ENCODE peak calls at places on chromosome 12, in nine cellular contexts. One of them, this sample, is unnamed.
A peak's percentile ranks its signal among the peaks of the same experiment; 100 is the strongest.

GRCh38 chr12:7679251-7680045 is 13.7 kb upstream of the APOBEC1 start:
- DNase-seq in PC-9: no peak
- DNase-seq in suprapubic skin: no peak
- DNase-seq in hepatocyte: no peak
- DNase-seq in OCI-LY7: no peak
- DNase-seq in WERI-Rb-1: no peak
- DNase-seq in ovary: no peak
- DNase-seq in HL-60: no peak
- DNase-seq in right atrium auricular region: no peak
- DNase-seq in this sample: no peak

GRCh38 chr12:62631531-62632520 is 165.2 kb downstream of the MON2 start:
- DNase-seq in suprapubic skin: peak; percentile 75
- DNase-seq in OCI-LY7: no peak
- DNase-seq in ovary: peak; percentile 62
- DNase-seq in PC-9: peak; percentile 57
- DNase-seq in WERI-Rb-1: peak; percentile 55
- DNase-seq in right atrium auricular region: peak; percentile 83
- DNase-seq in HL-60: no peak
- DNase-seq in hepatocyte: peak; percentile 73
- DNase-seq in this sample: no peak

GRCh38 chr12:113945174-113946173 is 20.7 kb downstream of the RBM19 start:
- DNase-seq in HL-60: no peak
- DNase-seq in suprapubic skin: no peak
- DNase-seq in PC-9: no peak
- DNase-seq in ovary: no peak
- DNase-seq in hepatocyte: no peak
- DNase-seq in right atrium auricular region: no peak
- DNase-seq in OCI-LY7: no peak
- DNase-seq in WERI-Rb-1: no peak
- DNase-seq in this sample: no peak

GRCh38 chr12:125684968-125685790 is 619.9 kb downstream of the AACS start:
- DNase-seq in WERI-Rb-1: no peak
- DNase-seq in hepatocyte: no peak
- DNase-seq in OCI-LY7: no peak
- DNase-seq in PC-9: no peak
- DNase-seq in suprapubic skin: no peak
- DNase-seq in right atrium auricular region: no peak
- DNase-seq in HL-60: no peak
- DNase-seq in ovary: no peak
- DNase-seq in this sample: no peak

GRCh38 chr12:52151859-52152783 is 39.7 kb downstream of the KRT80 start:
- DNase-seq in OCI-LY7: peak; percentile 38
- DNase-seq in ovary: peak; percentile 68
- DNase-seq in hepatocyte: peak; percentile 91
- DNase-seq in PC-9: peak; percentile 76
- DNase-seq in right atrium auricular region: peak; percentile 79
- DNase-seq in suprapubic skin: peak; percentile 93
- DNase-seq in WERI-Rb-1: peak; percentile 68
- DNase-seq in HL-60: peak; percentile 35
- DNase-seq in this sample: peak; percentile 97

GRCh38 chr12:69904761-69905160 is 79.7 kb downstream of the MYRFL start:
- DNase-seq in OCI-LY7: no peak
- DNase-seq in right atrium auricular region: no peak
- DNase-seq in PC-9: no peak
- DNase-seq in ovary: no peak
- DNase-seq in suprapubic skin: no peak
- DNase-seq in WERI-Rb-1: no peak
- DNase-seq in HL-60: no peak
- DNase-seq in hepatocyte: no peak
- DNase-seq in this sample: no peak

GRCh38 chr12:11697670-11698387 is 48.4 kb downstream of the ETV6 start:
- DNase-seq in hepatocyte: no peak
- DNase-seq in right atrium auricular region: no peak
- DNase-seq in ovary: no peak
- DNase-seq in WERI-Rb-1: no peak
- DNase-seq in HL-60: no peak
- DNase-seq in PC-9: no peak
- DNase-seq in OCI-LY7: no peak
- DNase-seq in suprapubic skin: no peak
- DNase-seq in this sample: no peak

GRCh38 chr12:119412811-119413794 is 78.6 kb downstream of the CCDC60 start:
- DNase-seq in right atrium auricular region: peak; percentile 84
- DNase-seq in OCI-LY7: peak; percentile 47
- DNase-seq in HL-60: peak; percentile 35
- DNase-seq in suprapubic skin: peak; percentile 76
- DNase-seq in WERI-Rb-1: peak; percentile 84
- DNase-seq in hepatocyte: peak; percentile 80
- DNase-seq in PC-9: peak; percentile 37
- DNase-seq in ovary: peak; percentile 57
- DNase-seq in this sample: no peak

GRCh38 chr12:55862286-55862685 is 19.6 kb upstream of the MMP19 start:
- DNase-seq in HL-60: no peak
- DNase-seq in right atrium auricular region: no peak
- DNase-seq in ovary: no peak
- DNase-seq in PC-9: no peak
- DNase-seq in OCI-LY7: no peak
- DNase-seq in suprapubic skin: peak; percentile 10
- DNase-seq in hepatocyte: no peak
- DNase-seq in WERI-Rb-1: no peak
- DNase-seq in this sample: no peak

GRCh38 chr12:20268771-20269170 is 99.6 kb upstream of the PDE3A start:
- DNase-seq in hepatocyte: no peak
- DNase-seq in PC-9: no peak
- DNase-seq in HL-60: no peak
- DNase-seq in right atrium auricular region: no peak
- DNase-seq in WERI-Rb-1: no peak
- DNase-seq in suprapubic skin: no peak
- DNase-seq in ovary: no peak
- DNase-seq in OCI-LY7: no peak
- DNase-seq in this sample: no peak

GRCh38 chr12:95805864-95806669 is 15.5 kb upstream of the NTN4 start:
- DNase-seq in right atrium auricular region: peak; percentile 72
- DNase-seq in OCI-LY7: no peak
- DNase-seq in WERI-Rb-1: no peak
- DNase-seq in hepatocyte: peak; percentile 37
- DNase-seq in PC-9: peak; percentile 100
- DNase-seq in suprapubic skin: no peak
- DNase-seq in ovary: no peak
- DNase-seq in HL-60: no peak
- DNase-seq in this sample: peak; percentile 87

GRCh38 chr12:111124183-111124582 is 203.8 kb upstream of the MYL2 start:
- DNase-seq in ovary: no peak
- DNase-seq in suprapubic skin: no peak
- DNase-seq in right atrium auricular region: no peak
- DNase-seq in hepatocyte: no peak
- DNase-seq in PC-9: no peak
- DNase-seq in OCI-LY7: no peak
- DNase-seq in HL-60: no peak
- DNase-seq in WERI-Rb-1: no peak
- DNase-seq in this sample: no peak

GRCh38 chr12:75710361-75711069 is 199.1 kb upstream of the KRR1 start:
- DNase-seq in WERI-Rb-1: no peak
- DNase-seq in hepatocyte: no peak
- DNase-seq in HL-60: no peak
- DNase-seq in ovary: no peak
- DNase-seq in right atrium auricular region: no peak
- DNase-seq in PC-9: no peak
- DNase-seq in OCI-LY7: no peak
- DNase-seq in suprapubic skin: no peak
- DNase-seq in this sample: no peak

GRCh38 chr12:75711276-75711675 is 199.9 kb upstream of the KRR1 start:
- DNase-seq in hepatocyte: no peak
- DNase-seq in PC-9: no peak
- DNase-seq in ovary: no peak
- DNase-seq in suprapubic skin: no peak
- DNase-seq in OCI-LY7: no peak
- DNase-seq in HL-60: no peak
- DNase-seq in right atrium auricular region: no peak
- DNase-seq in WERI-Rb-1: no peak
- DNase-seq in this sample: no peak

GRCh38 chr12:75714462-75715322 is 203.3 kb upstream of the KRR1 start:
- DNase-seq in right atrium auricular region: no peak
- DNase-seq in OCI-LY7: no peak
- DNase-seq in HL-60: no peak
- DNase-seq in PC-9: peak; percentile 70
- DNase-seq in suprapubic skin: no peak
- DNase-seq in hepatocyte: no peak
- DNase-seq in WERI-Rb-1: no peak
- DNase-seq in ovary: no peak
- DNase-seq in this sample: no peak

GRCh38 chr12:75713434-75713833 is 202.0 kb upstream of the KRR1 start:
- DNase-seq in OCI-LY7: no peak
- DNase-seq in right atrium auricular region: no peak
- DNase-seq in ovary: no peak
- DNase-seq in PC-9: no peak
- DNase-seq in hepatocyte: no peak
- DNase-seq in WERI-Rb-1: no peak
- DNase-seq in suprapubic skin: no peak
- DNase-seq in HL-60: no peak
- DNase-seq in this sample: no peak

DNA sequence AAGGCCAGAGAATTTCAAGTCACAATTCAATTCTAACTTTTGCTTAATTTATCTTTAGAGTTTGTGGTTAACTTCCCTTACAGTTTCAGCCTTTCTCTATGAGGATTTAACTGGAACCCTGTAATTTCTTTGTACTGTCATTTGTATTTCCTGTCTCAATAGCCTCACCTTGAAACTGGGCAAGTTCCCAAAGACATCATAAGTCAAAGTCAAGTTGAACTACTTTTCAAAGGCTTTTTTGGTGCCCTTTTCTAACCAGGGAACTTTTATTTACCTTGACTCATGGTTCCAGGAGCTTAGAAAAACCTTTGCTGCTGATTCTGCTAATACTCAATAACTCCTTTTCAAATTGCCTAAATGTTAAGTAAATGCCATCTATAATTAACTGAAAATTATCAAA is 200.8 kb upstream of the KRR1 start:
- DNase-seq in right atrium auricular region: no peak
- DNase-seq in ovary: no peak
- DNase-seq in HL-60: no peak
- DNase-seq in suprapubic skin: no peak
- DNase-seq in OCI-LY7: no peak
- DNase-seq in PC-9: peak; percentile 79
- DNase-seq in WERI-Rb-1: no peak
- DNase-seq in hepatocyte: no peak
- DNase-seq in this sample: no peak
- H3K27ac ChIP-seq in right atrium auricular region: no peak overlapping the region
- H3K27ac ChIP-seq in ovary: no peak overlapping the region
- H3K27ac ChIP-seq in HL-60: no peak overlapping the region
- H3K27ac ChIP-seq in suprapubic skin: no peak overlapping the region
- H3K27ac ChIP-seq in OCI-LY7: no peak overlapping the region
- H3K27ac ChIP-seq in PC-9: peak overlapping the region; percentile 63
- H3K27ac ChIP-seq in WERI-Rb-1: no peak overlapping the region
- H3K27ac ChIP-seq in hepatocyte: no peak overlapping the region
- H3K27ac ChIP-seq in this sample: peak overlapping the region; percentile 65

GRCh38 chr12:98830657-98831056 is 185.6 kb downstream of the APAF1 start:
- DNase-seq in ovary: no peak
- DNase-seq in PC-9: no peak
- DNase-seq in HL-60: no peak
- DNase-seq in suprapubic skin: no peak
- DNase-seq in OCI-LY7: no peak
- DNase-seq in right atrium auricular region: no peak
- DNase-seq in hepatocyte: no peak
- DNase-seq in WERI-Rb-1: no peak
- DNase-seq in this sample: no peak
- TF ChIP-seq CTCF in ovary: no peak
- TF ChIP-seq CTCF in PC-9: no peak
- TF ChIP-seq CTCF in HL-60: no peak
- TF ChIP-seq CTCF in suprapubic skin: no peak
- TF ChIP-seq CTCF in OCI-LY7: no peak
- TF ChIP-seq CTCF in right atrium auricular region: no peak
- TF ChIP-seq CTCF in hepatocyte: no peak
- TF ChIP-seq CTCF in WERI-Rb-1: no peak
- TF ChIP-seq CTCF in this sample: no peak

GRCh38 chr12:47075192-47076084 is 4.0 kb upstream of the PCED1B start:
- DNase-seq in OCI-LY7: no peak
- DNase-seq in WERI-Rb-1: no peak
- DNase-seq in hepatocyte: no peak
- DNase-seq in ovary: no peak
- DNase-seq in PC-9: no peak
- DNase-seq in right atrium auricular region: no peak
- DNase-seq in suprapubic skin: no peak
- DNase-seq in HL-60: no peak
- DNase-seq in this sample: no peak

GRCh38 chr12:47078086-47078395 is 1.4 kb upstream of the PCED1B start:
- DNase-seq in PC-9: no peak
- DNase-seq in right atrium auricular region: no peak
- DNase-seq in suprapubic skin: no peak
- DNase-seq in WERI-Rb-1: no peak
- DNase-seq in ovary: no peak
- DNase-seq in OCI-LY7: no peak
- DNase-seq in HL-60: no peak
- DNase-seq in hepatocyte: no peak
- DNase-seq in this sample: no peak

GRCh38 chr12:47078733-47079364 is 572 bp upstream of the PCED1B start:
- DNase-seq in OCI-LY7: no peak
- DNase-seq in HL-60: no peak
- DNase-seq in WERI-Rb-1: no peak
- DNase-seq in hepatocyte: peak; percentile 49
- DNase-seq in ovary: peak; percentile 53
- DNase-seq in PC-9: peak; percentile 44
- DNase-seq in right atrium auricular region: peak; percentile 64
- DNase-seq in suprapubic skin: no peak
- DNase-seq in this sample: no peak

GRCh38 chr12:47079365-47079893 is at the start of gene PCED1B:
- DNase-seq in right atrium auricular region: peak; percentile 82
- DNase-seq in PC-9: peak; percentile 46
- DNase-seq in WERI-Rb-1: peak; percentile 39
- DNase-seq in hepatocyte: peak; percentile 83
- DNase-seq in OCI-LY7: peak; percentile 38
- DNase-seq in HL-60: no peak
- DNase-seq in suprapubic skin: peak; percentile 75
- DNase-seq in ovary: peak; percentile 79
- DNase-seq in this sample: peak; percentile 75

GRCh38 chr12:47077206-47078085 is 2.0 kb upstream of the PCED1B start:
- DNase-seq in PC-9: no peak
- DNase-seq in WERI-Rb-1: no peak
- DNase-seq in ovary: no peak
- DNase-seq in right atrium auricular region: no peak
- DNase-seq in hepatocyte: no peak
- DNase-seq in OCI-LY7: no peak
- DNase-seq in suprapubic skin: no peak
- DNase-seq in HL-60: no peak
- DNase-seq in this sample: no peak
- H3K27ac ChIP-seq in PC-9: peak overlapping the region; percentile 98
- H3K27ac ChIP-seq in WERI-Rb-1: no peak overlapping the region
- H3K27ac ChIP-seq in ovary: no peak overlapping the region
- H3K27ac ChIP-seq in right atrium auricular region: no peak overlapping the region
- H3K27ac ChIP-seq in hepatocyte: no peak overlapping the region
- H3K27ac ChIP-seq in OCI-LY7: no peak overlapping the region
- H3K27ac ChIP-seq in suprapubic skin: no peak overlapping the region
- H3K27ac ChIP-seq in HL-60: no peak overlapping the region
- H3K27ac ChIP-seq in this sample: peak overlapping the region; percentile 99

DNA sequence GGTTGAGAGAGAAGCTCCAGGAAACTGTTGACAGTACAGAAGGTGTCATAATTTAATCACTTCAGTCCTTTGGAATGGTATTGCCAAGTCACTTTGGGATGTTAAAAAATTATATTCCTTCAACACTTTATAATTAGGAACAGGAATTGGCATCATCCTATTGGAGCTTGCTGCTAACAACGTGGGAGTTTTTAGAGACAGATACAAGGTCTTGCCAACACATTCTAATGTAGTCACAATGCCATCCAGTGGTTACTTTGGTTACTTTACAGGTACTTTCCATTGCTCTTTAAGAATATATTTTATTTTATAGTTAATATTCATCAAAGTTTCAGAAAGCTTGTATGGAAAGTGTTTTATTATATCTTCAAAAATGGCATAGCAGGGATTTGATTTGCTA is 310.1 kb downstream of the SYT1 start:
- DNase-seq in WERI-Rb-1: no peak
- DNase-seq in suprapubic skin: no peak
- DNase-seq in PC-9: no peak
- DNase-seq in right atrium auricular region: no peak
- DNase-seq in OCI-LY7: peak; percentile 4
- DNase-seq in HL-60: no peak
- DNase-seq in ovary: no peak
- DNase-seq in hepatocyte: peak; percentile 46
- DNase-seq in this sample: no peak
- TF ChIP-seq CTCF in WERI-Rb-1: no peak
- TF ChIP-seq CTCF in suprapubic skin: no peak
- TF ChIP-seq CTCF in PC-9: peak; percentile 67
- TF ChIP-seq CTCF in right atrium auricular region: no peak
- TF ChIP-seq CTCF in OCI-LY7: peak; percentile 48
- TF ChIP-seq CTCF in HL-60: no peak
- TF ChIP-seq CTCF in ovary: no peak
- TF ChIP-seq CTCF in hepatocyte: peak; percentile 56
- TF ChIP-seq CTCF in this sample: peak; percentile 50

This sample was measured in RWPE2.